ENCODE peak calls at places on chromosomes 12 and 14, in four cellular contexts. One of them, this sample, is unnamed.

GRCh38 chr14:20387577-20387976 is 25.7 kb downstream of the TEP1 start:
- DNase-seq in upper lobe of right lung: no peak
- DNase-seq in bronchial epithelial cell: no peak
- DNase-seq in fibroblast of the aortic adventitia: no peak
- DNase-seq in this sample: no peak

GRCh38 chr12:50542448-50542847 is 37.7 kb downstream of the DIP2B start:
- DNase-seq in upper lobe of right lung: no peak
- DNase-seq in bronchial epithelial cell: peak
- DNase-seq in fibroblast of the aortic adventitia: peak
- DNase-seq in this sample: peak

GRCh38 chr12:68037616-68038255 is 48.5 kb downstream of the IFNG-AS1 start:
- DNase-seq in bronchial epithelial cell: no peak
- DNase-seq in upper lobe of right lung: no peak
- DNase-seq in fibroblast of the aortic adventitia: no peak
- DNase-seq in this sample: peak

GRCh38 chr14:90427848-90428426 is 31.1 kb downstream of the CALM1 start:
- DNase-seq in bronchial epithelial cell: no peak
- DNase-seq in upper lobe of right lung: peak
- DNase-seq in fibroblast of the aortic adventitia: no peak
- DNase-seq in this sample: no peak

GRCh38 chr12:123142948-123143752 is 7.7 kb downstream of the PITPNM2 start:
- DNase-seq in bronchial epithelial cell: no peak
- DNase-seq in fibroblast of the aortic adventitia: no peak
- DNase-seq in upper lobe of right lung: peak
- DNase-seq in this sample: no peak

GRCh38 chr12:67068773-67069450 is 200.2 kb upstream of the CAND1 start:
- DNase-seq in fibroblast of the aortic adventitia: peak
- DNase-seq in upper lobe of right lung: peak
- DNase-seq in bronchial epithelial cell: peak
- DNase-seq in this sample: peak

GRCh38 chr12:89731614-89732013 is 23.0 kb upstream of the ATP2B1 start:
- DNase-seq in upper lobe of right lung: no peak
- DNase-seq in bronchial epithelial cell: peak
- DNase-seq in fibroblast of the aortic adventitia: peak
- DNase-seq in this sample: peak

GRCh38 chr12:47736877-47737676 is 11.8 kb upstream of the ENDOU start:
- DNase-seq in fibroblast of the aortic adventitia: peak
- DNase-seq in bronchial epithelial cell: no peak
- DNase-seq in upper lobe of right lung: peak
- DNase-seq in this sample: peak

GRCh38 chr12:124006582-124007170 is 33.7 kb downstream of the ZNF664 start:
- DNase-seq in upper lobe of right lung: no peak
- DNase-seq in bronchial epithelial cell: no peak
- DNase-seq in fibroblast of the aortic adventitia: no peak
- DNase-seq in this sample: no peak

GRCh38 chr12:77893918-77894317 is 63.2 kb downstream of the NAV3 start:
- DNase-seq in upper lobe of right lung: no peak
- DNase-seq in bronchial epithelial cell: peak
- DNase-seq in fibroblast of the aortic adventitia: peak
- DNase-seq in this sample: no peak

GRCh38 chr12:25553083-25553482 is at the start of gene LMNTD1:
- DNase-seq in upper lobe of right lung: no peak
- DNase-seq in fibroblast of the aortic adventitia: peak
- DNase-seq in bronchial epithelial cell: peak
- DNase-seq in this sample: peak

GRCh38 chr14:90140956-90141316 is 79.1 kb downstream of the KCNK13 start:
- DNase-seq in upper lobe of right lung: no peak
- DNase-seq in fibroblast of the aortic adventitia: peak
- DNase-seq in bronchial epithelial cell: peak
- DNase-seq in this sample: peak

GRCh38 chr12:53791735-53792326 is 40.1 kb upstream of the CISTR start:
- DNase-seq in upper lobe of right lung: no peak
- DNase-seq in bronchial epithelial cell: no peak
- DNase-seq in fibroblast of the aortic adventitia: no peak
- DNase-seq in this sample: peak

GRCh38 chr12:90280564-90281058 is 572.0 kb upstream of the ATP2B1 start:
- DNase-seq in fibroblast of the aortic adventitia: peak
- DNase-seq in upper lobe of right lung: no peak
- DNase-seq in bronchial epithelial cell: peak
- DNase-seq in this sample: no peak

GRCh38 chr12:81329088-81329487 is 251.2 kb downstream of the ACSS3 start:
- DNase-seq in fibroblast of the aortic adventitia: peak
- DNase-seq in upper lobe of right lung: no peak
- DNase-seq in bronchial epithelial cell: peak
- DNase-seq in this sample: peak

GRCh38 chr14:89227490-89227834 is 189.6 kb downstream of the FOXN3 start:
- DNase-seq in fibroblast of the aortic adventitia: no peak
- DNase-seq in upper lobe of right lung: no peak
- DNase-seq in bronchial epithelial cell: no peak
- DNase-seq in this sample: no peak

GRCh38 chr12:65532744-65533143 is 254.3 kb downstream of the MSRB3 start:
- DNase-seq in bronchial epithelial cell: no peak
- DNase-seq in upper lobe of right lung: no peak
- DNase-seq in fibroblast of the aortic adventitia: peak
- DNase-seq in this sample: peak

GRCh38 chr12:117092886-117093285 is 6.3 kb downstream of the TESC start:
- DNase-seq in upper lobe of right lung: no peak
- DNase-seq in bronchial epithelial cell: no peak
- DNase-seq in fibroblast of the aortic adventitia: no peak
- DNase-seq in this sample: no peak

GRCh38 chr14:62662811-62663477 is 382.3 kb downstream of the KCNH5 start:
- DNase-seq in fibroblast of the aortic adventitia: no peak
- DNase-seq in bronchial epithelial cell: no peak
- DNase-seq in upper lobe of right lung: no peak
- DNase-seq in this sample: no peak

GRCh38 chr12:70971395-70971794 is 50.9 kb upstream of the PTPRR start:
- DNase-seq in fibroblast of the aortic adventitia: peak
- DNase-seq in bronchial epithelial cell: peak
- DNase-seq in upper lobe of right lung: no peak
- DNase-seq in this sample: peak

GRCh38 chr14:46663382-46663781 is 11.8 kb upstream of the RPL10L start:
- DNase-seq in upper lobe of right lung: no peak
- DNase-seq in bronchial epithelial cell: no peak
- DNase-seq in fibroblast of the aortic adventitia: no peak
- DNase-seq in this sample: no peak

GRCh38 chr14:46661728-46662127 is 10.1 kb upstream of the RPL10L start:
- DNase-seq in upper lobe of right lung: no peak
- DNase-seq in fibroblast of the aortic adventitia: no peak
- DNase-seq in bronchial epithelial cell: peak
- DNase-seq in this sample: no peak
- TF ChIP-seq CTCF in upper lobe of right lung: no peak
- TF ChIP-seq CTCF in fibroblast of the aortic adventitia: no peak
- TF ChIP-seq CTCF in bronchial epithelial cell: peak
- TF ChIP-seq CTCF in this sample: no peak

GRCh38 chr12:131370321-131370720 is 340.6 kb upstream of the SFSWAP start:
- DNase-seq in fibroblast of the aortic adventitia: no peak
- DNase-seq in bronchial epithelial cell: no peak
- DNase-seq in upper lobe of right lung: no peak
- DNase-seq in this sample: no peak
- H3K4me3 ChIP-seq in fibroblast of the aortic adventitia: no peak
- H3K4me3 ChIP-seq in bronchial epithelial cell: no peak
- H3K4me3 ChIP-seq in upper lobe of right lung: no peak
- H3K4me3 ChIP-seq in this sample: no peak

GRCh38 chr12:3243376-3244084 is 166.4 kb downstream of the TSPAN9 start:
- DNase-seq in fibroblast of the aortic adventitia: no peak
- DNase-seq in bronchial epithelial cell: no peak
- DNase-seq in upper lobe of right lung: no peak
- DNase-seq in this sample: no peak

GRCh38 chr12:3246253-3246652 is 169.1 kb downstream of the TSPAN9 start:
- DNase-seq in bronchial epithelial cell: no peak
- DNase-seq in fibroblast of the aortic adventitia: no peak
- DNase-seq in upper lobe of right lung: no peak
- DNase-seq in this sample: no peak

GRCh38 chr12:3244219-3244750 is 167.1 kb downstream of the TSPAN9 start:
- DNase-seq in upper lobe of right lung: no peak
- DNase-seq in bronchial epithelial cell: no peak
- DNase-seq in fibroblast of the aortic adventitia: no peak
- DNase-seq in this sample: no peak

GRCh38 chr12:3241621-3242020 is 164.4 kb downstream of the TSPAN9 start:
- DNase-seq in fibroblast of the aortic adventitia: no peak
- DNase-seq in bronchial epithelial cell: no peak
- DNase-seq in upper lobe of right lung: no peak
- DNase-seq in this sample: no peak

GRCh38 chr12:3242199-3242863 is 165.2 kb downstream of the TSPAN9 start:
- DNase-seq in bronchial epithelial cell: no peak
- DNase-seq in fibroblast of the aortic adventitia: no peak
- DNase-seq in upper lobe of right lung: no peak
- DNase-seq in this sample: no peak
- TF ChIP-seq CTCF in bronchial epithelial cell: peak
- TF ChIP-seq CTCF in fibroblast of the aortic adventitia: no peak
- TF ChIP-seq CTCF in upper lobe of right lung: no peak
- TF ChIP-seq CTCF in this sample: no peak

DNA sequence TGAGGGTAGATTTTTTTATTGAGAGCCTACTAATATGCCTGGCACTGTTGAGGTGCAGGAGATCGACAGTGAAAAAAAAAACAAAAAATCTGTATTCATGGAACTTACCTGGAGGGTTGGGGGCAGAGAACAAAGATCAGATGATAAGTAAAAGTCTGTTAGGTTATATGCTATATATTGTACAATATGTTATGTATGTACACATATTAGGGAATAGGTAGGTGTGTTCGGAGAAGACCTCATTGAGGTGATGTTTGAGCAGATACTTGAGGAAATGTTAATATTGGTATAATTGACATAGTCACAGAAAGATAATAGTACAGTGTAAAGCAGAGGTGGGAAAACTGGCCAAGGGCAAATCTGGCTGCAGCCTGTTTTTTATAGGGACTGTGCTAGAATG is 5.6 kb downstream of the ARF6 start:
- DNase-seq in bronchial epithelial cell: no peak
- DNase-seq in upper lobe of right lung: no peak
- DNase-seq in fibroblast of the aortic adventitia: no peak
- DNase-seq in this sample: no peak
- H3K4me3 ChIP-seq in bronchial epithelial cell: no peak
- H3K4me3 ChIP-seq in upper lobe of right lung: peak
- H3K4me3 ChIP-seq in fibroblast of the aortic adventitia: no peak
- H3K4me3 ChIP-seq in this sample: no peak

This sample was measured in AG10803.